ENCODE peak calls at places on chromosomes 7 and 10, in nine cellular contexts. X, T, O, P, C, N, F, E and Y are unnamed samples.

GRCh38 chr10:122435212-122435827 is 19.1 kb upstream of the ARMS2 start:
- DNase-seq in X (peak), T (peak), O (no peak), P (no peak), C (peak), N (no peak), F (no peak), E (peak), Y (no peak)

GRCh38 chr10:125362966-125363365 is 202.6 kb upstream of the CTBP2 start:
- DNase-seq in X (no peak), T (no peak), O (no peak), P (no peak), C (no peak), N (no peak), F (no peak), E (no peak), Y (no peak)

GRCh38 chr7:89028319-89028718 is 232.8 kb upstream of the TEX47 start:
- DNase-seq in X (no peak), T (no peak), O (no peak), P (no peak), C (no peak), N (no peak), F (no peak), E (no peak), Y (no peak)

GRCh38 chr7:20225384-20225783 is 8.2 kb upstream of the MACC1 start:
- DNase-seq in X (no peak), T (no peak), O (no peak), P (no peak), C (no peak), N (no peak), F (no peak), E (no peak), Y (no peak)

GRCh38 chr7:108037140-108037539 is 34.2 kb upstream of the LAMB1 start:
- DNase-seq in X (no peak), T (no peak), O (no peak), P (no peak), C (no peak), N (no peak), F (no peak), E (no peak), Y (no peak)

GRCh38 chr10:43200538-43201390 is 62.5 kb downstream of the CSGALNACT2 start:
- DNase-seq in X (no peak), T (no peak), O (no peak), P (no peak), C (no peak), N (no peak), F (no peak), E (no peak), Y (no peak)

GRCh38 chr7:27221201-27221797 is 21.3 kb upstream of the EVX1 start:
- DNase-seq in X (no peak), T (no peak), O (no peak), P (no peak), C (no peak), N (no peak), F (no peak), E (no peak), Y (no peak)

GRCh38 chr10:20956843-20957242 is 59.7 kb upstream of the NEBL start:
- DNase-seq in X (no peak), T (no peak), O (no peak), P (no peak), C (no peak), N (no peak), F (no peak), E (no peak), Y (no peak)

GRCh38 chr7:130180571-130180971 is 24.6 kb downstream of the TMEM209 start:
- DNase-seq in X (no peak), T (no peak), O (no peak), P (no peak), C (no peak), N (no peak), F (no peak), E (peak), Y (no peak)

GRCh38 chr7:151558575-151558974 is 38.9 kb upstream of the RHEB start:
- DNase-seq in X (no peak), T (no peak), O (no peak), P (no peak), C (peak), N (no peak), F (no peak), E (peak), Y (no peak)
- H3K27ac ChIP-seq in X (no peak), T (no peak), O (no peak), P (no peak), C (no peak), N (no peak), F (no peak), E (peak), Y (no peak)

GRCh38 chr10:72010234-72010992 is 46.2 kb downstream of the CHST3 start:
- DNase-seq in X (no peak), T (no peak), O (no peak), P (no peak), C (no peak), N (no peak), F (no peak), E (no peak), Y (no peak)
- H3K27ac ChIP-seq in X (no peak), T (no peak), O (no peak), P (peak), C (peak), N (no peak), F (no peak), E (peak), Y (peak)

GRCh38 chr7:105321754-105322455 is 66.8 kb downstream of the SRPK2 start:
- DNase-seq in X (no peak), T (no peak), O (no peak), P (no peak), C (no peak), N (no peak), F (no peak), E (no peak), Y (no peak)
- H3K27ac ChIP-seq in X (no peak), T (no peak), O (no peak), P (no peak), C (no peak), N (no peak), F (no peak), E (no peak), Y (no peak)

DNA sequence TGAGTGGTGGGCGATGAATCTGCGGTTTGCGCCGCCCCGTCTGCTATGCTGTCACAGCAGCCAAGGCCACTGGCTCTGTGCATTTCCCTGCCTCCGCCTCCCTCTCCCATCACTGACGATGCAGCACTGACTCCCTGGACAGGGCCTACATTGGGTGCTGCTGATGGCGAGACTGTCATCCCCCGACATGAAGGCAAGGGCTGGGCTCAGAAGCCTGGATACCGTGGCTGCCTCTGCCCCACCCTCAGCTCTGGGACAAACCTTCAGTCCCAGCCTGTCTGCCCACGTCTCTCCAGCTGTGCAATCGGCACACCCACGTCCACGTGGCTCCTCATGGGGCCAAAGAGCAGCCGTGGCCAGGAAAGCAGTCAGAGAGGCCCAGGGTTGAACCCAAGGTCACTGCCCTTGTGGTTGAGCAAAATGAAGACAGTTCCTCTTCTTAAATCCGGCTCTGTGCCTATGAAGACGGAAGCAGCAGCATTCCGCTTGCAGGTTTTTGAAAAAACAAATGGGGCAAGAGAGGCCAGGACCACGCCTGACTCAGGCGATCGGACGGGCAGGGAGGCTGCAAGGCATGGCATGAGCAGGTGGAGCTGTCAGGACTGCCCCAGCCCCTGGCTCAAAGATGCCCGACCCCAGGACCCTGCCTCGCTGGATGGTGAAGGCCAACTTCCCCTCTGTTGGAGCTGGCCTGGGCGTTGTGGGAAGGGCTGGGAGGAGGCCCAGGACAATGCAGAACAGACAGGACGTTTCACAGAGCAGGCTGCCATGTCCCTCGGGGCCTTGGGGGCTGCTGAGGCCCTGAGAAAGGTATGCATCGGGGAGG is 517.5 kb downstream of the DNAJB6 start:
- DNase-seq in X (no peak), T (no peak), O (no peak), P (peak), C (no peak), N (no peak), F (no peak), E (no peak), Y (peak)
- H3K27ac ChIP-seq in X (no peak), T (no peak), O (no peak), P (no peak), C (no peak), N (no peak), F (no peak), E (no peak), Y (no peak)

DNA sequence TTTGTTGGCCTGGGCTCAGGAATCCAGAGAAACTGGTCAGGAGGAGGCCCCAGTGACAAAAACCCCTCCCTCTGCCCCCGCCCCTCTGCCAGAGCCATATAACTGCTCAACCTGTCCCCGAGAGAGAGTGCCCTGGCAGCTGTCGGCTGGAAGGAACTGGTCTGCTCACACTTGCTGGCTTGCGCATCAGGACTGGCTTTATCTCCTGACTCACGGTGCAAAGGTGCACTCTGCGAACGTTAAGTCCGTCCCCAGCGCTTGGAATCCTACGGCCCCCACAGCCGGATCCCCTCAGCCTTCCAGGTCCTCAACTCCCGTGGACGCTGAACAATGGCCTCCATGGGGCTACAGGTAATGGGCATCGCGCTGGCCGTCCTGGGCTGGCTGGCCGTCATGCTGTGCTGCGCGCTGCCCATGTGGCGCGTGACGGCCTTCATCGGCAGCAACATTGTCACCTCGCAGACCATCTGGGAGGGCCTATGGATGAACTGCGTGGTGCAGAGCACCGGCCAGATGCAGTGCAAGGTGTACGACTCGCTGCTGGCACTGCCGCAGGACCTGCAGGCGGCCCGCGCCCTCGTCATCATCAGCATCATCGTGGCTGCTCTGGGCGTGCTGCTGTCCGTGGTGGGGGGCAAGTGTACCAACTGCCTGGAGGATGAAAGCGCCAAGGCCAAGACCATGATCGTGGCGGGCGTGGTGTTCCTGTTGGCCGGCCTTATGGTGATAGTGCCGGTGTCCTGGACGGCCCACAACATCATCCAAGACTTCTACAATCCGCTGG is at the start of gene CLDN4:
- DNase-seq in X (peak), T (peak), O (no peak), P (no peak), C (no peak), N (no peak), F (no peak), E (no peak), Y (peak)
- H3K27ac ChIP-seq in X (peak), T (peak), O (no peak), P (no peak), C (no peak), N (no peak), F (no peak), E (no peak), Y (no peak)

GRCh38 chr10:73480158-73480557 is 15.7 kb downstream of the PPP3CB start:
- DNase-seq in X (no peak), T (no peak), O (no peak), P (no peak), C (peak), N (no peak), F (no peak), E (peak), Y (no peak)
- H3K27ac ChIP-seq in X (no peak), T (no peak), O (no peak), P (no peak), C (no peak), N (no peak), F (no peak), E (no peak), Y (no peak)

GRCh38 chr7:78134748-78135147 is 336.2 kb downstream of the PHTF2 start:
- DNase-seq in X (no peak), T (no peak), O (no peak), P (no peak), C (no peak), N (no peak), F (no peak), E (no peak), Y (no peak)
- H3K27ac ChIP-seq in X (no peak), T (no peak), O (no peak), P (no peak), C (no peak), N (no peak), F (no peak), E (no peak), Y (no peak)

DNA sequence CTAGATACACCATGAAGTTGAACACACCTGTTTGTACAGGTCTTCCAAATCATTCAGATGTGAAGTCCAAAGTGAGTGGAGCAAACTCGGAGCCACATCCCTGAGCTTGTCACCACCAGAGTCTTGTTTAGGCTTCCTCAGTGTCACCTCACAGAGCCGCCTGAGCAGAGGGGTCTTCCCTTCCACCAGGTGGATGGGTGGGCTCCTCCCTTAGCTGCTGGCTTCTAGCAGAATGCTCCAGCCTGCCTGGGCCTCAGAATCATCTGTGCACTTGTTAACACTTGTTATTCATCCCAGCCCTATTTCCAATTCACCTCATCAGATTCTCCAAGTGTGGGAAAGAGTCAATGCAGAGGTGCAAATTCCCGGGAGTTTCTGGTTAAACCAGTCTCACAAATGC is 32.5 kb downstream of the C10orf71 start:
- DNase-seq in X (no peak), T (no peak), O (no peak), P (no peak), C (no peak), N (no peak), F (no peak), E (no peak), Y (no peak)
- H3K27ac ChIP-seq in X (no peak), T (no peak), O (no peak), P (no peak), C (no peak), N (no peak), F (no peak), E (no peak), Y (no peak)

GRCh38 chr10:4763513-4763912 is 62.5 kb upstream of the AKR1E2 start:
- DNase-seq in X (no peak), T (no peak), O (no peak), P (no peak), C (no peak), N (no peak), F (no peak), E (no peak), Y (no peak)
- H3K27ac ChIP-seq in X (no peak), T (no peak), O (no peak), P (no peak), C (peak), N (no peak), F (no peak), E (peak), Y (no peak)

GRCh38 chr10:120421250-120421649 is 35.8 kb upstream of the PLPP4 start:
- DNase-seq in X (no peak), T (no peak), O (no peak), P (no peak), C (no peak), N (no peak), F (no peak), E (no peak), Y (no peak)
- H3K27ac ChIP-seq in X (no peak), T (no peak), O (no peak), P (no peak), C (no peak), N (no peak), F (no peak), E (no peak), Y (no peak)